ENCODE peak calls at places on chromosomes 1 and 21, in six cellular contexts. One of them, this sample, is unnamed.
A peak's percentile ranks its signal among the peaks of the same experiment; 100 is the strongest.

GRCh38 chr1:68111804-68112436 is 61.5 kb upstream of the DIRAS3 start:
- DNase-seq in mammary epithelial cell: peak; percentile 63
- DNase-seq in SK-N-SH: peak; percentile 44
- DNase-seq in neural progenitor cell: peak; percentile 78
- DNase-seq in hepatocyte: peak; percentile 85
- DNase-seq in fibroblast of lung: peak; percentile 93
- DNase-seq in this sample: peak; percentile 81

GRCh38 chr1:83033682-83034081 is 965.2 kb downstream of the TTLL7 start:
- DNase-seq in SK-N-SH: no peak
- DNase-seq in neural progenitor cell: no peak
- DNase-seq in fibroblast of lung: peak; percentile 25
- DNase-seq in hepatocyte: no peak
- DNase-seq in mammary epithelial cell: peak; percentile 46
- DNase-seq in this sample: peak; percentile 2

GRCh38 chr1:40258445-40258769 is 371 bp downstream of the ZMPSTE24 start:
- DNase-seq in mammary epithelial cell: no peak
- DNase-seq in SK-N-SH: no peak
- DNase-seq in fibroblast of lung: peak; percentile 36
- DNase-seq in neural progenitor cell: peak; percentile 52
- DNase-seq in hepatocyte: no peak
- DNase-seq in this sample: peak; percentile 48

GRCh38 chr1:212473729-212474128 is 41.0 kb downstream of the NENF start:
- DNase-seq in SK-N-SH: no peak
- DNase-seq in hepatocyte: no peak
- DNase-seq in fibroblast of lung: no peak
- DNase-seq in mammary epithelial cell: no peak
- DNase-seq in neural progenitor cell: no peak
- DNase-seq in this sample: no peak

GRCh38 chr21:45998276-45998701 is 16.7 kb downstream of the COL6A1 start:
- DNase-seq in SK-N-SH: no peak
- DNase-seq in mammary epithelial cell: no peak
- DNase-seq in hepatocyte: no peak
- DNase-seq in neural progenitor cell: no peak
- DNase-seq in fibroblast of lung: no peak
- DNase-seq in this sample: peak; percentile 64

GRCh38 chr1:2312589-2313301 is 78.6 kb downstream of the MORN1 start:
- DNase-seq in mammary epithelial cell: no peak
- DNase-seq in SK-N-SH: no peak
- DNase-seq in hepatocyte: no peak
- DNase-seq in fibroblast of lung: no peak
- DNase-seq in neural progenitor cell: no peak
- DNase-seq in this sample: peak; percentile 93

GRCh38 chr1:165116732-165117131 is 239.8 kb downstream of the LMX1A start:
- DNase-seq in mammary epithelial cell: peak; percentile 92
- DNase-seq in fibroblast of lung: peak; percentile 90
- DNase-seq in hepatocyte: peak; percentile 34
- DNase-seq in SK-N-SH: no peak
- DNase-seq in neural progenitor cell: no peak
- DNase-seq in this sample: peak; percentile 72

GRCh38 chr1:69315823-69316222 is 251.9 kb upstream of the LRRC7 start:
- DNase-seq in neural progenitor cell: no peak
- DNase-seq in mammary epithelial cell: no peak
- DNase-seq in fibroblast of lung: no peak
- DNase-seq in hepatocyte: peak; percentile 31
- DNase-seq in SK-N-SH: peak; percentile 50
- DNase-seq in this sample: no peak

GRCh38 chr1:30522031-30523004 is 201.1 kb downstream of the MATN1 start:
- DNase-seq in mammary epithelial cell: peak; percentile 32
- DNase-seq in neural progenitor cell: no peak
- DNase-seq in SK-N-SH: no peak
- DNase-seq in hepatocyte: peak; percentile 38
- DNase-seq in fibroblast of lung: peak; percentile 64
- DNase-seq in this sample: no peak

GRCh38 chr1:119116725-119117124 is 23.7 kb downstream of the WARS2 start:
- DNase-seq in neural progenitor cell: no peak
- DNase-seq in mammary epithelial cell: no peak
- DNase-seq in hepatocyte: no peak
- DNase-seq in fibroblast of lung: no peak
- DNase-seq in SK-N-SH: no peak
- DNase-seq in this sample: no peak

GRCh38 chr1:25116832-25117231 is 115.5 kb downstream of the SYF2 start:
- DNase-seq in neural progenitor cell: no peak
- DNase-seq in mammary epithelial cell: no peak
- DNase-seq in fibroblast of lung: no peak
- DNase-seq in hepatocyte: no peak
- DNase-seq in SK-N-SH: no peak
- DNase-seq in this sample: no peak

GRCh38 chr21:37548521-37548981 is 182.0 kb downstream of the DYRK1A start:
- DNase-seq in neural progenitor cell: no peak
- DNase-seq in fibroblast of lung: no peak
- DNase-seq in hepatocyte: no peak
- DNase-seq in mammary epithelial cell: no peak
- DNase-seq in SK-N-SH: no peak
- DNase-seq in this sample: peak; percentile 73

GRCh38 chr1:26768755-26769154 is 19.0 kb upstream of the PIGV start:
- DNase-seq in neural progenitor cell: no peak
- DNase-seq in hepatocyte: peak; percentile 49
- DNase-seq in mammary epithelial cell: peak; percentile 17
- DNase-seq in fibroblast of lung: peak; percentile 58
- DNase-seq in SK-N-SH: no peak
- DNase-seq in this sample: peak; percentile 73

GRCh38 chr1:70140894-70141293 is 64.5 kb downstream of the LRRC40 start:
- DNase-seq in fibroblast of lung: peak; percentile 49
- DNase-seq in hepatocyte: peak; percentile 13
- DNase-seq in neural progenitor cell: peak; percentile 59
- DNase-seq in mammary epithelial cell: no peak
- DNase-seq in SK-N-SH: no peak
- DNase-seq in this sample: no peak

GRCh38 chr1:244919320-244920282 is 55.3 kb upstream of the HNRNPU start:
- DNase-seq in hepatocyte: no peak
- DNase-seq in SK-N-SH: no peak
- DNase-seq in fibroblast of lung: peak; percentile 3
- DNase-seq in neural progenitor cell: no peak
- DNase-seq in mammary epithelial cell: no peak
- DNase-seq in this sample: no peak

GRCh38 chr1:112702067-112702395 is 4.9 kb downstream of the RHOC start:
- DNase-seq in fibroblast of lung: no peak
- DNase-seq in neural progenitor cell: no peak
- DNase-seq in SK-N-SH: no peak
- DNase-seq in hepatocyte: no peak
- DNase-seq in mammary epithelial cell: no peak
- DNase-seq in this sample: no peak

GRCh38 chr1:66723985-66724384 is 28.3 kb upstream of the DYNLT5 start:
- DNase-seq in fibroblast of lung: peak; percentile 39
- DNase-seq in mammary epithelial cell: no peak
- DNase-seq in SK-N-SH: no peak
- DNase-seq in neural progenitor cell: no peak
- DNase-seq in hepatocyte: no peak
- DNase-seq in this sample: no peak

GRCh38 chr21:29196021-29196663 is 65.7 kb downstream of the MAP3K7CL start:
- DNase-seq in mammary epithelial cell: peak; percentile 91
- DNase-seq in hepatocyte: peak; percentile 70
- DNase-seq in SK-N-SH: peak; percentile 16
- DNase-seq in neural progenitor cell: no peak
- DNase-seq in fibroblast of lung: peak; percentile 93
- DNase-seq in this sample: peak; percentile 85

GRCh38 chr1:9239622-9240401 is 5.2 kb downstream of the H6PD start:
- DNase-seq in hepatocyte: peak; percentile 48
- DNase-seq in neural progenitor cell: peak; percentile 30
- DNase-seq in fibroblast of lung: peak; percentile 90
- DNase-seq in SK-N-SH: no peak
- DNase-seq in mammary epithelial cell: peak; percentile 57
- DNase-seq in this sample: peak; percentile 95

GRCh38 chr1:158124034-158124433 is 56.7 kb upstream of the CD1D start:
- DNase-seq in neural progenitor cell: no peak
- DNase-seq in SK-N-SH: no peak
- DNase-seq in fibroblast of lung: peak; percentile 50
- DNase-seq in mammary epithelial cell: peak; percentile 72
- DNase-seq in hepatocyte: no peak
- DNase-seq in this sample: no peak

GRCh38 chr1:238562376-238562775 is 671.7 kb upstream of the ZP4 start:
- DNase-seq in fibroblast of lung: peak; percentile 90
- DNase-seq in SK-N-SH: no peak
- DNase-seq in mammary epithelial cell: peak; percentile 69
- DNase-seq in hepatocyte: peak; percentile 9
- DNase-seq in neural progenitor cell: no peak
- DNase-seq in this sample: no peak

GRCh38 chr21:35208117-35208516 is 159.0 kb upstream of the RUNX1 start:
- DNase-seq in hepatocyte: no peak
- DNase-seq in mammary epithelial cell: no peak
- DNase-seq in SK-N-SH: no peak
- DNase-seq in neural progenitor cell: no peak
- DNase-seq in fibroblast of lung: no peak
- DNase-seq in this sample: no peak

GRCh38 chr1:10867138-10867721 is 70.8 kb upstream of the CASZ1 start:
- DNase-seq in mammary epithelial cell: no peak
- DNase-seq in fibroblast of lung: peak; percentile 31
- DNase-seq in SK-N-SH: peak; percentile 95
- DNase-seq in hepatocyte: peak; percentile 86
- DNase-seq in neural progenitor cell: peak; percentile 88
- DNase-seq in this sample: peak; percentile 96

GRCh38 chr1:10867914-10868598 is 71.6 kb upstream of the CASZ1 start:
- DNase-seq in neural progenitor cell: peak; percentile 55
- DNase-seq in hepatocyte: no peak
- DNase-seq in mammary epithelial cell: no peak
- DNase-seq in SK-N-SH: peak; percentile 53
- DNase-seq in fibroblast of lung: no peak
- DNase-seq in this sample: peak; percentile 66

GRCh38 chr1:10868599-10868965 is 72.1 kb upstream of the CASZ1 start:
- DNase-seq in SK-N-SH: no peak
- DNase-seq in fibroblast of lung: no peak
- DNase-seq in hepatocyte: no peak
- DNase-seq in neural progenitor cell: no peak
- DNase-seq in mammary epithelial cell: no peak
- DNase-seq in this sample: peak; percentile 47

GRCh38 chr1:10870493-10871096 is 74.1 kb upstream of the CASZ1 start:
- DNase-seq in mammary epithelial cell: no peak
- DNase-seq in neural progenitor cell: no peak
- DNase-seq in hepatocyte: no peak
- DNase-seq in SK-N-SH: no peak
- DNase-seq in fibroblast of lung: no peak
- DNase-seq in this sample: peak; percentile 21

DNA sequence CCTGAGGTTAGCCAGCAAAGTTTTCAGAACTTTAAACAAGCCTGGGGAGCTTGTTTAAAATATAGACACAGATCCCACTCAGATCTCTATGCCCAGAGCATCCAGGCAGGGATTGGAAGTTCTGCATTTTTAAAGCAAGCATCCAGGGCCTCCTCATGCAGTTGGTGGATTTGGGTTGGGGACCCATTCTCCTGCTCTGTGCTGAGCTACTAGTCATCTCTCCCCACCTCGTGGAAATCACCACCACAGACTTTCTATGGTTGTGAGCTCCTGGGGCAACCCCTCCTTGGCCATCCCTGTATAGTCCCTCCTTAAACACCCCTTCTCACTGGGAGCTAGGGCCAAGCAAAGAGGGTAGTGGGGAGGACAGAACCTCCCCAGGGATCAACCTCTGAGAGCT is 73.5 kb upstream of the CASZ1 start:
- DNase-seq in SK-N-SH: no peak
- DNase-seq in fibroblast of lung: no peak
- DNase-seq in neural progenitor cell: no peak
- DNase-seq in hepatocyte: no peak
- DNase-seq in mammary epithelial cell: no peak
- DNase-seq in this sample: peak; percentile 58
- H3K27me3 ChIP-seq in SK-N-SH: no peaks in the 10 kb centered on the region
- H3K27me3 ChIP-seq in fibroblast of lung: peaks cover 8% of the 10 kb centered on the region
- H3K27me3 ChIP-seq in neural progenitor cell: peaks cover 26% of the 10 kb centered on the region
- H3K27me3 ChIP-seq in hepatocyte: peaks cover 17% of the 10 kb centered on the region
- H3K27me3 ChIP-seq in mammary epithelial cell: no peaks in the 10 kb centered on the region
- H3K27me3 ChIP-seq in this sample: peaks cover 26% of the 10 kb centered on the region

DNA sequence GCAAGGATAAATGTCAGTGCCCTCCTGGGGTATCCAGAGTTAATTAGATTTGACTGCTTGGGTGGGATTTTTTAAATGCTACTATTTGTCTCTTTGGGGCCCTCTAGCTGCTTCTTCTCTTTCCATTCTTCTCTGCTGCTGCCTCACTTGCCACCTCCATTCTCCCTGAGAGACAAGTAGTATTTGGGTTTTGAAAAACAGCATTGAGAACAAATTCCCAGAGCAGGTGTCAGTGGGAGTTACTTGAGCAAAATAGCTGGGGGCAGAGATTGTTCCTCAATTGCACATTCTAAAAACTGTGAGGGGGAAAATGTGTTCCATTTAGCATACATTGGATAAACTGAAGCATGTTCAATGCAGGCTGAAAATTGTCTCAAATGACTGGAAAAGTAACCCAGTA is 286.5 kb downstream of the CACNA1E start:
- DNase-seq in SK-N-SH: no peak
- DNase-seq in fibroblast of lung: no peak
- DNase-seq in neural progenitor cell: no peak
- DNase-seq in mammary epithelial cell: no peak
- DNase-seq in hepatocyte: no peak
- DNase-seq in this sample: no peak
- TF ChIP-seq CTCF in SK-N-SH: no peak
- TF ChIP-seq CTCF in fibroblast of lung: no peak
- TF ChIP-seq CTCF in neural progenitor cell: no peak
- TF ChIP-seq CTCF in mammary epithelial cell: no peak
- TF ChIP-seq CTCF in hepatocyte: no peak
- TF ChIP-seq CTCF in this sample: no peak

DNA sequence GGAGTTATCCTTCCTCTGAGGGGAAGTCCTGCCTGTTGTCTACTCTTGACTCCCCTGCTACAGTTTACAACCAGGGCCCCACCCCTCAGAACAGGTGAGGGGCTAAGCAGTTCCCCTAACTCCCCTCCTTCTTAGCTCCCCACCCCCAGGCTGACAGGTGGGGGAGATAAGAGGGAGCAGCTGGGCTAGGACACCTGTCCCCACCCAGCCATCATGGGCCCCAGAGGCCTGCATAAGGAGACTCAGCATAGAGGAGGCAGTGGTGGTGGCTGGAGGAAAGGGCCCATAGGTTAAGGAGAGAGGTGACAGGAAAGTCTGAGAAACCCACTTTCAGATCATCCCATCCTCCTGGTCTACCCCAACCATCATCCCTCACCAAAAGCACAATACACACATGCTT is 6.8 kb downstream of the MEF2D start:
- DNase-seq in hepatocyte: no peak
- DNase-seq in neural progenitor cell: no peak
- DNase-seq in fibroblast of lung: no peak
- DNase-seq in mammary epithelial cell: no peak
- DNase-seq in SK-N-SH: no peak
- DNase-seq in this sample: no peak
- H3K79me2 ChIP-seq in hepatocyte: peaks cover 100% of the 10 kb centered on the region
- H3K79me2 ChIP-seq in neural progenitor cell: peaks cover 35% of the 10 kb centered on the region
- H3K79me2 ChIP-seq in fibroblast of lung: peaks cover 96% of the 10 kb centered on the region
- H3K79me2 ChIP-seq in mammary epithelial cell: peaks cover 100% of the 10 kb centered on the region
- H3K79me2 ChIP-seq in SK-N-SH: peaks cover 100% of the 10 kb centered on the region
- H3K79me2 ChIP-seq in this sample: peaks cover 100% of the 10 kb centered on the region

DNA sequence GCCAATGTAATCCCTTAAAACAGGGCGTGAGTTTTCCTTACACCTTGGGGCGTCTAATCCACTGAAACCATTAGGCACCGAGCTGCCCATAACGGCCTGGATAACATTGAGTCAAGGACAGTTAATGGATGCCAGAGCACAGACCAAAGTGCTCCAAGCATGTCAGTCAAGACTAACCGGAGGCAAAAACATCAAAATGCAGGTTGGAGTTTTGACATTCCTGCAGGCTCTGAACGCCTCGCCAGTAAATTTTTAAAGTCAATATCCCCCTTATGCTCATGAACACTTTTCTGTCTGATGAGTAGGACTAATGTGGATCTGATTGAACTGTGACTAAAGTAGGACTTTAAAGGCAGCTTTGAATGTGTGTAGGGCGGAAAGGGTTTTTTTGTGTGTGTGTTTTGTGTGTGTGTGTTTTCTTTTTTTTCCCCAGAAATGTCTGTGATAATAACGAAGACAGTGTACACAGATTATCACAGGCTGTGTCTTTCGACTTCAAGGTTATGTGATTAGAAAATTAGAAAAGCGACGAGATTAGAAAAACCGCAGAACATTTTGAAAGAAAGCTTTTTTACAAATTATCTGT is 194.2 kb upstream of the PROX1 start:
- DNase-seq in neural progenitor cell: no peak
- DNase-seq in SK-N-SH: no peak
- DNase-seq in fibroblast of lung: no peak
- DNase-seq in mammary epithelial cell: no peak
- DNase-seq in hepatocyte: no peak
- DNase-seq in this sample: no peak
- H3K27me3 ChIP-seq in neural progenitor cell: no peaks in the 10 kb centered on the region
- H3K27me3 ChIP-seq in SK-N-SH: no peaks in the 10 kb centered on the region
- H3K27me3 ChIP-seq in fibroblast of lung: no peaks in the 10 kb centered on the region
- H3K27me3 ChIP-seq in mammary epithelial cell: no peaks in the 10 kb centered on the region
- H3K27me3 ChIP-seq in hepatocyte: no peaks in the 10 kb centered on the region
- H3K27me3 ChIP-seq in this sample: no peaks in the 10 kb centered on the region